ENCODE peak calls at places on chromosomes 2 and 18, in five cellular contexts. M is left lung, E is tibial artery, O is cardiac fibroblast, H is keratinocyte. T is an unnamed sample.

GRCh38 chr18:40983835-40984234 is 971.2 kb upstream of the PIK3C3 start:
- DNase-seq in M (no peak), E (no peak), O (no peak), H (no peak), T (no peak)

GRCh38 chr2:25279091-25279651 is 62.6 kb downstream of the DNMT3A start:
- DNase-seq in M (peak), E (peak), O (no peak), H (peak), T (peak)

GRCh38 chr2:235270951-235271350 is 222.9 kb upstream of the AGAP1 start:
- DNase-seq in M (no peak), E (no peak), O (peak), H (no peak), T (no peak)

GRCh38 chr2:176122266-176122632 is 270 bp upstream of the HOXD9 start:
- DNase-seq in M (no peak), E (no peak), O (no peak), H (no peak), T (no peak)

GRCh38 chr2:205806126-205806905 is 124.0 kb downstream of the NRP2 start:
- DNase-seq in M (peak), E (no peak), O (no peak), H (no peak), T (no peak)

GRCh38 chr18:57353940-57354461 is 1.6 kb downstream of the ST8SIA3 start:
- DNase-seq in M (no peak), E (no peak), O (peak), H (no peak), T (peak)

GRCh38 chr2:231300020-231300721 is 95.3 kb upstream of the B3GNT7 start:
- DNase-seq in M (no peak), E (no peak), O (peak), H (no peak), T (no peak)

GRCh38 chr2:238019962-238020361 is 40.8 kb upstream of the SCLY start:
- DNase-seq in M (no peak), E (no peak), O (no peak), H (no peak), T (no peak)

GRCh38 chr2:201218780-201219179 is 35.8 kb downstream of the CASP10 start:
- DNase-seq in M (no peak), E (no peak), O (peak), H (no peak), T (no peak)

GRCh38 chr2:238093181-238094140 is 6.7 kb upstream of the ESPNL start:
- DNase-seq in M (no peak), E (no peak), O (no peak), H (no peak), T (no peak)

GRCh38 chr2:29767606-29768335 is 153.6 kb downstream of the ALK start:
- DNase-seq in M (no peak), E (no peak), O (no peak), H (no peak), T (no peak)

GRCh38 chr2:142586693-142587432 is 290.6 kb upstream of the KYNU start:
- DNase-seq in M (no peak), E (no peak), O (no peak), H (no peak), T (no peak)

GRCh38 chr2:230811508-230811907 is 53.2 kb upstream of the ITM2C start:
- DNase-seq in M (no peak), E (no peak), O (peak), H (no peak), T (no peak)

GRCh38 chr2:232321156-232321816 is 57.3 kb upstream of the ALPP start:
- DNase-seq in M (no peak), E (no peak), O (no peak), H (no peak), T (no peak)

GRCh38 chr18:79947054-79947755 is 4.2 kb downstream of the SLC66A2 start:
- DNase-seq in M (peak), E (no peak), O (peak), H (no peak), T (peak)

GRCh38 chr2:191264647-191265079 is 19.5 kb downstream of the MYO1B start:
- DNase-seq in M (peak), E (no peak), O (peak), H (no peak), T (no peak)

GRCh38 chr2:170822885-170823799 is 6.5 kb downstream of the GAD1 start:
- DNase-seq in M (no peak), E (no peak), O (no peak), H (no peak), T (no peak)

GRCh38 chr18:50126466-50126865 is 68.5 kb downstream of the MYO5B start:
- DNase-seq in M (no peak), E (no peak), O (no peak), H (no peak), T (no peak)

GRCh38 chr18:62788891-62789290 is 73.5 kb downstream of the PHLPP1 start:
- DNase-seq in M (no peak), E (no peak), O (no peak), H (no peak), T (no peak)

GRCh38 chr2:197705912-197706838 is 1.0 kb downstream of the MARS2 start:
- DNase-seq in M (no peak), E (no peak), O (peak), H (no peak), T (peak)

GRCh38 chr2:214311031-214311533 is 99.8 kb upstream of the VWC2L start:
- DNase-seq in M (no peak), E (no peak), O (no peak), H (no peak), T (no peak)

GRCh38 chr18:22856870-22857269 is 76.3 kb upstream of the RBBP8 start:
- DNase-seq in M (no peak), E (no peak), O (no peak), H (peak), T (no peak)

GRCh38 chr2:71791501-71792135 is 338.3 kb downstream of the DYSF start:
- DNase-seq in M (no peak), E (no peak), O (no peak), H (no peak), T (no peak)

GRCh38 chr2:152336103-152336853 is 1.3 kb downstream of the FMNL2 start:
- DNase-seq in M (peak), E (peak), O (peak), H (no peak), T (peak)

GRCh38 chr2:240856151-240856980 is 12.3 kb upstream of the AGXT start:
- DNase-seq in M (no peak), E (no peak), O (no peak), H (no peak), T (no peak)

GRCh38 chr18:12373032-12373770 is 3.8 kb downstream of the AFG3L2 start:
- DNase-seq in M (no peak), E (no peak), O (no peak), H (no peak), T (no peak)

GRCh38 chr2:230220347-230220969 is 674 bp upstream of the SP110 start:
- DNase-seq in M (no peak), E (no peak), O (no peak), H (no peak), T (no peak)

GRCh38 chr2:193267496-193268002 is 1072.8 kb upstream of the TMEFF2 start:
- DNase-seq in M (no peak), E (no peak), O (no peak), H (no peak), T (no peak)

GRCh38 chr2:42513252-42513918 is 19.6 kb upstream of the KCNG3 start:
- DNase-seq in M (no peak), E (no peak), O (peak), H (no peak), T (no peak)

GRCh38 chr18:2223394-2223793 is 347.9 kb downstream of the METTL4 start:
- DNase-seq in M (no peak), E (no peak), O (peak), H (no peak), T (no peak)

GRCh38 chr2:168427451-168427850 is 28.6 kb upstream of the CERS6 start:
- DNase-seq in M (no peak), E (no peak), O (peak), H (no peak), T (no peak)

GRCh38 chr2:157442136-157442535 is 1.8 kb downstream of the CYTIP start:
- DNase-seq in M (no peak), E (no peak), O (no peak), H (no peak), T (no peak)

GRCh38 chr2:55049794-55050132 is 488 bp downstream of the RTN4 start:
- DNase-seq in M (no peak), E (no peak), O (no peak), H (no peak), T (no peak)

GRCh38 chr18:67109535-67109934 is 407.0 kb downstream of the DSEL start:
- DNase-seq in M (no peak), E (no peak), O (no peak), H (no peak), T (no peak)

GRCh38 chr18:21364471-21364870 is 122.4 kb downstream of the GREB1L start:
- DNase-seq in M (no peak), E (no peak), O (no peak), H (no peak), T (no peak)

GRCh38 chr18:21361297-21361880 is 119.4 kb downstream of the GREB1L start:
- DNase-seq in M (no peak), E (no peak), O (peak), H (no peak), T (no peak)

GRCh38 chr18:21359746-21360145 is 117.7 kb downstream of the GREB1L start:
- DNase-seq in M (no peak), E (no peak), O (peak), H (no peak), T (no peak)

GRCh38 chr18:21363411-21363810 is 121.4 kb downstream of the GREB1L start:
- DNase-seq in M (no peak), E (no peak), O (no peak), H (no peak), T (no peak)

GRCh38 chr18:21362921-21363320 is 120.9 kb downstream of the GREB1L start:
- DNase-seq in M (no peak), E (no peak), O (no peak), H (no peak), T (no peak)
- H3K4me3 ChIP-seq in M (no peak), E (no peak), O (no peak), H (no peak), T (no peak)

GRCh38 chr2:105118960-105119359 is 81.1 kb downstream of the MRPS9 start:
- DNase-seq in M (no peak), E (no peak), O (no peak), H (no peak), T (no peak)
- TF ChIP-seq CTCF in M (no peak), E (no peak), O (peak), H (peak), T (no peak)

GRCh38 chr2:27085670-27086089 is 892 bp upstream of the KHK start:
- DNase-seq in M (peak), E (peak), O (peak), H (peak), T (peak)
- H3K4me3 ChIP-seq in M (peak), E (peak), O (peak), H (peak), T (peak)

GRCh38 chr18:55998071-55998522 is 410.1 kb upstream of the TCF4 start:
- DNase-seq in M (no peak), E (no peak), O (peak), H (no peak), T (peak)
- TF ChIP-seq CTCF in M (no peak), E (no peak), O (no peak), H (no peak), T (no peak)

GRCh38 chr2:84942964-84943421 is 28.0 kb upstream of the KCMF1 start:
- DNase-seq in M (peak), E (no peak), O (peak), H (no peak), T (no peak)

GRCh38 chr2:84942166-84942565 is 28.8 kb upstream of the KCMF1 start:
- DNase-seq in M (peak), E (no peak), O (no peak), H (no peak), T (no peak)

GRCh38 chr2:84946204-84947009 is 24.6 kb upstream of the KCMF1 start:
- DNase-seq in M (no peak), E (no peak), O (peak), H (peak), T (no peak)

GRCh38 chr2:84944257-84944909 is 26.6 kb upstream of the KCMF1 start:
- DNase-seq in M (no peak), E (no peak), O (no peak), H (no peak), T (no peak)

DNA sequence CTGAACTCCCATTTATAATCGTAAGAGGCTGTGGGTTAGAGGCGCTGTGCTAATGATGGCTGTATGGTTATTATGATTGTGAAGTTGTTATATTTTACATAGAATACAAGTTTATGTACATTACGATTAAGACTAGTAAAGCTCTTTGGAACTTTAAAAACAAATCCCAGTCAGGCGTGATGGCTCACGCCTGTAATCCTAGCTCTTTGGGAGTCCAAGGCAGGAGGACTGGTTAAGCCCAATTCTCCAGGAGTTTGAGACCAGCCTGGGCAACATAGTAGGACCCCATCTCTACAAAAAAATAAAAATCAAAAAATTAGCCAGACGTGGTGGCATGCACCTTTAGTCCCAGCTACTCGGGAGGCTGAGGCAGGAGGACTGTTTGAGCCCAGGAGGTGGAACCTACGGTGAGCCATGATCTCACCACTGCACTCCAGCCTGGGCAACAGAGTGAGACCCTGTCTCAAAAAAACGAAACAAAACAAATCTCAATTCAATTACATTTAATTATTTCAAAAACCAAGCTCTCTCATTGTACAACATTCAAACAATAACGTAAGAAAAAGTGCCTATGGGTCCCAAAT is 23.9 kb upstream of the KCMF1 start:
- DNase-seq in M (no peak), E (no peak), O (no peak), H (no peak), T (no peak)
- H3K4me3 ChIP-seq in M (no peak), E (no peak), O (no peak), H (no peak), T (no peak)

DNA sequence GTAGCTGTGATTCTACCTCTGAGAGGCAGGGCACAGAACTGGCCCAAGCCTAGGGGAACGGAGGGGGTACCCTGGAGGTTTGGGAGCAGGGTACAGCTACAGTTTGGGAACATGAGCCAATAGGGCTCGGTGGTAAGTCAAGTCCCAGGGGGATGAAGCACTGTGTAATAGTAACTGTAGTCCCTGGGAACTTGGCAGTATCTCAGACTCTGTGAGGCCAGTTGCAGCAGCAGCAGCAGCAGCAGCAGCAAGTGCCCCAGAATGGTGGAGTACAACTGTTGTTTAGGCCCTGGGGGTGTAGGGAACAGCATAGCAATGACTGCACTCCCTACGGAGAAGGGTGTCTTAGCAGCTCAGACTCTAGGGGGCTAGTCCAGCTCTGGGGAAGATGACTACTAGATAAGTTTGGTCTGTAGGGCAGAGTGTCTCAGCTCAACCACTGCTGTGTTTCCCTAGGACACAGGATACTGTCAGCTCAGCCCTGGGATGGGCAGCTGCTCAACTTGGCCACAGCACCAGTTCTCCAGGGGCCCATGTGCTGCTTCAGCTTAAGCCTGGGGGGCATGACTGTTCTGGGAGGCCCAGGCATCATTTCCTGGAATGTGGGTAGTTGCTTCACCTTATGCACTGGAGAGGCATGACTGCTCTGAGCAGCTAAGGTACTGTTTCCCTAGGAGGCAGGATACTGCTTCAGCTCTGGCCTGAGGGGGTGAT is 20.5 kb downstream of the CARF start:
- DNase-seq in M (no peak), E (no peak), O (peak), H (no peak), T (no peak)
- TF ChIP-seq CTCF in M (no peak), E (no peak), O (no peak), H (no peak), T (no peak)

DNA sequence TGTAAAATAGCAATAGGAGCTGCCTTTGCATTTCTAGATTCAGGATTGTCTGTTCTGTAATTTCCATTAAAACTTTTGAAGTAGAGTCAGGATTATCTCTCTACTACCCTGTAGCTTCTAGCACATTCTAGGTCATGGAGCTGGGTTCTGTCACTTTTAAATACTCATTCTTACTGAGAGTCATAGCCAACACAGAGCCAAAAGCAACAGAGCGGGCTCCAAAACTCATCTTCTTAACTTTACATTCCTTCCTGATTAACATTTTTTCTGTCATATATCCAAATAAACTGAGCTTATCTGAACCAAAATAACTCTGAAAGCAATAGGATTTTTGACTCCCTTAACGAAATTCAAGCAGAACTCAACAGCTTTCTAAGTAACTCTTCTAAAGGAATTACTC is 12.9 kb downstream of the PREPL start:
- DNase-seq in M (no peak), E (no peak), O (peak), H (no peak), T (no peak)
- H3K4me3 ChIP-seq in M (no peak), E (no peak), O (no peak), H (no peak), T (no peak)